ENCODE peak calls at places on chromosomes 2 and 18, in nine cellular contexts. H, Q, J, V, K, S, E, F and N are unnamed samples.

GRCh38 chr2:109470121-109470921 is 143.4 kb downstream of the SEPTIN10 start:
- DNase-seq in Q (peak; percentile 56), F (peak; percentile 95), S (no peak), J (no peak), H (peak; percentile 82), V (peak; percentile 39), E (no peak), K (peak; percentile 3), N (peak; percentile 8)

GRCh38 chr18:57027190-57027708 is 119.6 kb upstream of the BOD1L2 start:
- DNase-seq in S (no peak), J (no peak), F (no peak), Q (no peak), E (no peak), V (no peak), K (no peak), H (no peak), N (no peak)

GRCh38 chr18:44917865-44918476 is 237.3 kb downstream of the SETBP1 start:
- DNase-seq in J (no peak), H (no peak), S (no peak), E (no peak), K (no peak), V (peak; percentile 40), Q (no peak), F (no peak), N (no peak)

GRCh38 chr18:64972545-64972944 is 778.3 kb upstream of the CDH7 start:
- DNase-seq in J (peak; percentile 27), S (peak; percentile 14), E (peak; percentile 14), Q (no peak), F (no peak), V (no peak), H (peak; percentile 33), K (no peak), N (no peak)

GRCh38 chr2:191656389-191656788 is 21.5 kb upstream of the NABP1 start:
- DNase-seq in V (peak; percentile 32), H (peak; percentile 15), Q (peak; percentile 89), K (no peak), E (no peak), J (no peak), F (no peak), S (no peak), N (no peak)

GRCh38 chr2:46170611-46171385 is 126.4 kb upstream of the EPAS1 start:
- DNase-seq in V (no peak), F (no peak), K (no peak), S (no peak), E (peak; percentile 67), J (no peak), H (no peak), Q (no peak), N (no peak)

GRCh38 chr18:50866765-50867164 is 12.2 kb upstream of the ME2 start:
- DNase-seq in Q (peak; percentile 34), F (peak; percentile 27), J (no peak), S (no peak), K (peak; percentile 38), H (peak; percentile 14), V (no peak), E (no peak), N (no peak)

GRCh38 chr2:72325592-72326422 is 178.1 kb upstream of the CYP26B1 start:
- DNase-seq in J (peak; percentile 60), Q (peak; percentile 41), V (peak; percentile 22), K (peak; percentile 18), S (peak; percentile 33), E (no peak), H (peak; percentile 52), F (peak; percentile 16), N (no peak)

GRCh38 chr2:234839285-234839684 is 112.5 kb upstream of the SH3BP4 start:
- DNase-seq in K (no peak), S (no peak), H (no peak), Q (peak; percentile 24), E (no peak), F (no peak), J (no peak), V (no peak), N (no peak)

GRCh38 chr18:79537758-79538157 is 141.8 kb upstream of the CTDP1 start:
- DNase-seq in V (no peak), J (no peak), K (no peak), S (no peak), H (no peak), Q (no peak), E (no peak), F (no peak), N (no peak)

GRCh38 chr2:107036293-107036692 is 150.3 kb upstream of the ST6GAL2 start:
- DNase-seq in S (no peak), F (no peak), K (no peak), H (no peak), Q (no peak), E (no peak), J (no peak), V (no peak), N (no peak)

GRCh38 chr18:9494778-9495302 is 19.5 kb downstream of the RALBP1 start:
- DNase-seq in E (no peak), J (peak; percentile 35), H (no peak), F (peak; percentile 91), Q (no peak), K (no peak), S (no peak), V (no peak), N (no peak)

GRCh38 chr2:35714883-35715282 is 640.7 kb upstream of the CRIM1 start:
- DNase-seq in H (peak; percentile 18), J (no peak), K (no peak), E (no peak), V (no peak), S (no peak), F (no peak), Q (no peak), N (no peak)

GRCh38 chr2:205731521-205731965 is 49.2 kb downstream of the NRP2 start:
- DNase-seq in V (peak; percentile 50), S (no peak), H (no peak), F (no peak), K (no peak), Q (peak; percentile 92), J (no peak), E (no peak), N (no peak)

GRCh38 chr2:165469417-165469816 is at the start of gene CSRNP3:
- DNase-seq in E (peak; percentile 53), Q (peak; percentile 95), F (no peak), H (peak; percentile 97), K (no peak), V (peak; percentile 91), S (peak; percentile 89), J (peak; percentile 95), N (peak; percentile 12)

DNA sequence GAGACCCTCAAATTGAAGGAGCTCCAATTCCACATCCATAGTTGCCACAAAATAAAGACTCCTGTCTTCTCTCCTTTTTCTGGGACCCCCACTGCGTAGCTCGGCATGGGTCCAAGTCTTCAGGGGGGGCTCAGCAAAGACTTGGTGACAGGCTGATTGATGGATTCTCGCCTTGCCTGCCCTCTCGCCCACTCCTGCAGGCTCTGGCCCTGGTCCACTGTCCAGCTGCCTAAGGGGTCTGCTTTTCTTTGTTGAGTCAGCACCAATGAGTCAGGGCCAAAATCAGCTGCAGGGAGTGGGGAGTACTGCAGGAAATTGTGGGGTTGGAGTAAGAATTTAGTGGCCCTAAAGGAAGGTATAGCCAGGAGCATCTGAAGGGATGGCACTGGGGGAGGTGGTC is 21.5 kb downstream of the RPL37A start:
- DNase-seq in F (no peak), E (no peak), S (no peak), H (no peak), Q (peak; percentile 49), J (no peak), K (no peak), V (no peak), N (no peak)
- H3K4me2 ChIP-seq in F (no peak overlapping the region), E (no peak overlapping the region), S (no peak overlapping the region), H (no peak overlapping the region), Q (no peak overlapping the region), J (no peak overlapping the region), K (no peak overlapping the region), V (no peak overlapping the region), N (no peak overlapping the region)

DNA sequence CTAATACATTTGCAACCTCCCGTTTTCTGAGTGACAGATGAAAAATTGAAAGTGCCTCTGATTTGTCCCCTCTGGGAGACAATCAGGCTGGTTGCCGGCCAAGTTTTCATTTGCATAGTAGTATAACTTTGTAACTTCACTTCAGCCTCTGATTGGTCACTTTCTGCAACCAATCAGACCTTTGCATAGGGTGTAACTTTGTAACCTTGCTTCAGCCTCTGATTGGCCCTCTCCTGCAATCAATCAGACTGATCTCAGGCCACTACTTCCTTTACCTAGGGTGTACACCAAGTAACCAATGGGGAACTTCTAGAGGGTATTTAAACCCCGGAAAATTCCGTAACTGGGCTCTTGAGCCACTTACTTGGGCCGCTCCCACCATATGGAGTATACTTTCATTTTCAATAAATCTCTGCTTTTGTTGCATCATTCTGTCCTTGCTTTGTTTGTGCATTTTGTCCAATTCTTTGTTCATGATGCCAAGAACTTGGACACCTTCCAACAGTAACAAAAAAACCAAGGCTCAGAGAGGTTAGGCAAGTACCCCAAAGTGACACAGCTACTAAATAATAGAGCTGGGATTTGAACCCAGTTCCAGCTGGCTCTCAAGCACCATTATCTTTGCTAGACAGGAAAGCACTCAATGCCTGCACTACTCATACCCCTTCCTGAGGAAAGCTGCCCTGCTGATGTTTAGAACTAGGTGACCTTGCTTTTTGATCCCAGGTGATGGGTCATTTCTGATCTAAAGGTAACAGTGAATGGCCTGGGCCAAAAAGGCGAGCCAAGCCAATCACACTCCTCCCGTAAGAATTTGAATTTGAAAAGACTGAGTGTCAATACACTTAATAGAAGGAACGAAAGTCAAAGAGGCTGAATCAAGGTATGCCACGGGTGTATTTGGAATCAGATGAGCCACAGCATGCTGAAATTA is 10.9 kb upstream of the MYOM1 start:
- DNase-seq in F (no peak), J (peak; percentile 51), V (no peak), E (no peak), H (peak; percentile 21), S (no peak), Q (no peak), K (no peak), N (no peak)
- TF ChIP-seq EZH2phosphoT487 in F (no peak), J (no peak), V (no peak), E (no peak), H (no peak), S (no peak), Q (no peak), K (no peak), N (no peak)

DNA sequence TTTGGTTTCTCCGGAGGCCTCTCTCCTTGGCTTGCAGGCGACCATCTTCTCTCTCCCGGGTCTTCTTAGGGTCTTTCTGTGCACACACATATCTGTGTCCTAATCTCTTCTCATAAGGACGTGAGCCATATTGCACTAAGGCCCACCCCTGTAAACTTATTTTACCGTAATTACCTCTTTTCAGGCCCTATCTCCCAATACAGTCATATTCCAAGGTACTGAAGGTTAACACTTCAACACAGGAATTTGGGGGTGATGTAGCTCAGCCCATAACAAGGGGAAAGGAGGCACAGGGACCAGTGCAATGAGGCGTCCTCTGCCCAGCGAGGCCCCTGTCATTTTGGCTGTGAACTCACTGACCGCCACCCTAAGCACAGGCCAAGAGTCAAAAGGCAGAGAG is 15.8 kb upstream of the NMUR1 start:
- DNase-seq in S (no peak), H (no peak), V (no peak), Q (no peak), K (no peak), F (no peak), E (no peak), J (no peak), N (no peak)
- H3K4me2 ChIP-seq in S (no peak overlapping the region), H (no peak overlapping the region), V (no peak overlapping the region), Q (no peak overlapping the region), K (peak overlapping the region; percentile 55), F (peak overlapping the region; percentile 72), E (no peak overlapping the region), J (no peak overlapping the region), N (no peak overlapping the region)

DNA sequence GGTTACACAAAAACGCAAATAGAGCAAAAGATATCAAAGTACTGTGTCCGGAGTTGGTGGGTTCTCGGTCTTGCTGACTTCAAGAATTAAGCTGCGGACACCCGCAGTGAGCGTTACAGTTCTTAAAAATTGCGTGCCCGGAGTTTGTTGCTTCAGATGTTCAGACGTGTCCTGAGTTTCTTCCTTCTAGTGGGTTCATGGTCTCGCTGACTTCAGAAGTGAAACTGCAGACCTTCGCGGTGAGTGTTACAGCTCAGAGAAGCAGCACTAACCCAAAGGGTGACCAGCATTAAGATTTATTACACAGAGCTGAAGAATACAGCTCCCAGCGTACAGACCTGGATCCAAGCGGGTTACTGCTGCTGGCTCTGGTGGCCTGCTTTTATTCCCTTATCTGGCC is 125.7 kb upstream of the TWIST2 start:
- DNase-seq in S (no peak), K (no peak), J (no peak), Q (no peak), H (no peak), F (no peak), E (no peak), V (no peak), N (no peak)
- TF ChIP-seq EZH2phosphoT487 in S (no peak), K (no peak), J (no peak), Q (no peak), H (no peak), F (no peak), E (no peak), V (no peak), N (no peak)